ENCODE peak calls at places on chromosomes 5 and 9, in ten cellular contexts. F is upper lobe of right lung; A is SK-MEL-5; P is T-cell; Q is left ventricle myocardium superior; R is naive B cell; V is psoas muscle; I is NCI-H345; M is RWPE1; J is stimulated activated naive CD8-positive, alpha-beta T cell treated with anti-CD3 and anti-CD28 coated beads, Interleukin-15, amount 100 ng/mL, for 72 hours. T is an unnamed sample.

GRCh38 chr9:80892703-80893102 is 796.6 kb downstream of the TLE1 start:
- DNase-seq in F (no peak), A (no peak), P (no peak), Q (no peak), R (no peak), V (no peak), I (no peak), M (no peak), J (no peak), T (no peak)

GRCh38 chr9:76817489-76817888 is 53.3 kb downstream of the PCA3 start:
- DNase-seq in F (no peak), A (no peak), P (no peak), Q (no peak), R (no peak), V (no peak), I (no peak), M (peak; percentile 46), J (no peak), T (peak; percentile 71)

GRCh38 chr9:85038824-85039540 is 369.5 kb downstream of the NTRK2 start:
- DNase-seq in F (no peak), A (peak; percentile 16), P (no peak), Q (no peak), R (no peak), V (no peak), I (no peak), M (no peak), J (no peak), T (no peak)

GRCh38 chr5:34521628-34522290 is 134.4 kb upstream of the RAI14 start:
- DNase-seq in F (no peak), A (no peak), P (no peak), Q (no peak), R (no peak), V (no peak), I (no peak), M (no peak), J (no peak), T (no peak)

GRCh38 chr5:65172486-65173129 is 309.1 kb downstream of the ADAMTS6 start:
- DNase-seq in F (no peak), A (no peak), P (no peak), Q (no peak), R (no peak), V (no peak), I (no peak), M (peak; percentile 16), J (peak; percentile 52), T (peak; percentile 35)

GRCh38 chr5:1641560-1642166 is 117.9 kb upstream of the LPCAT1 start:
- DNase-seq in F (peak; percentile 85), A (peak; percentile 93), P (peak; percentile 58), Q (peak; percentile 85), R (peak; percentile 73), V (peak; percentile 74), I (peak; percentile 85), M (peak; percentile 79), J (peak; percentile 65), T (peak; percentile 89)

GRCh38 chr9:108687360-108687981 is 168.3 kb downstream of the ACTL7B start:
- DNase-seq in F (no peak), A (no peak), P (no peak), Q (no peak), R (no peak), V (no peak), I (no peak), M (no peak), J (no peak), T (peak; percentile 86)

GRCh38 chr9:129125478-129125877 is 14.3 kb downstream of the PTPA start:
- DNase-seq in F (no peak), A (peak; percentile 46), P (no peak), Q (no peak), R (no peak), V (no peak), I (no peak), M (peak; percentile 76), J (no peak), T (peak; percentile 47)

GRCh38 chr5:94627191-94627590 is 8.7 kb downstream of the SLF1 start:
- DNase-seq in F (no peak), A (no peak), P (no peak), Q (no peak), R (no peak), V (no peak), I (no peak), M (no peak), J (no peak), T (no peak)

GRCh38 chr9:127987103-127987614 is 6.4 kb upstream of the EEIG1 start:
- DNase-seq in F (no peak), A (peak; percentile 81), P (no peak), Q (peak; percentile 76), R (no peak), V (peak; percentile 81), I (no peak), M (peak; percentile 84), J (no peak), T (peak; percentile 89)

GRCh38 chr5:177592010-177592834 is at the start of gene TMED9:
- DNase-seq in F (peak; percentile 94), A (peak; percentile 75), P (peak; percentile 86), Q (peak; percentile 92), R (peak; percentile 90), V (peak; percentile 84), I (peak; percentile 94), M (peak; percentile 92), J (peak; percentile 88), T (peak; percentile 80)

GRCh38 chr9:3809724-3810123 is 283.9 kb upstream of the RFX3 start:
- DNase-seq in F (no peak), A (no peak), P (no peak), Q (no peak), R (no peak), V (no peak), I (no peak), M (peak; percentile 13), J (no peak), T (peak; percentile 95)

GRCh38 chr5:170787216-170787615 is 3.7 kb downstream of the GABRP start:
- DNase-seq in F (no peak), A (no peak), P (no peak), Q (no peak), R (no peak), V (no peak), I (no peak), M (no peak), J (no peak), T (no peak)